ENCODE peak calls at places on chromosomes 13 and 19, in nine cellular contexts. A is adrenal gland; Z is hepatocyte; O is Peyer's patch; Q is stomach; Y is ascending aorta; N is neural progenitor cell; T is CD8-positive, alpha-beta T cell; F is fibroblast of lung. B is an unnamed sample. For H3K36me3, the result is how much of the 10 kb centered on the place peaks cover.

GRCh38 chr13:22235285-22235949 is 564.5 kb downstream of the FGF9 start:
- DNase-seq in A (no peak), Z (peak), O (no peak), Q (no peak), Y (no peak), N (peak), T (no peak), F (no peak), B (no peak)

GRCh38 chr13:67137044-67137735 is 92.9 kb downstream of the PCDH9 start:
- DNase-seq in A (no peak), Z (no peak), O (no peak), Q (no peak), Y (no peak), N (no peak), T (no peak), F (peak), B (no peak)

GRCh38 chr13:37640499-37640898 is 41.9 kb upstream of the POSTN start:
- DNase-seq in A (no peak), Z (peak), O (no peak), Q (no peak), Y (no peak), N (peak), T (no peak), F (peak), B (no peak)

GRCh38 chr19:13060233-13060963 is 42.3 kb downstream of the LYL1 start:
- DNase-seq in A (peak), Z (no peak), O (no peak), Q (no peak), Y (no peak), N (peak), T (no peak), F (peak), B (no peak)

GRCh38 chr19:54257116-54257480 is at the start of gene LILRB5:
- DNase-seq in A (no peak), Z (no peak), O (no peak), Q (no peak), Y (no peak), N (no peak), T (peak), F (no peak), B (no peak)

GRCh38 chr13:30256713-30257432 is 50.5 kb downstream of the KATNAL1 start:
- DNase-seq in A (no peak), Z (peak), O (no peak), Q (no peak), Y (no peak), N (no peak), T (no peak), F (peak), B (no peak)

GRCh38 chr13:112768795-112769411 is 79.1 kb downstream of the ATP11A start:
- DNase-seq in A (peak), Z (no peak), O (no peak), Q (peak), Y (no peak), N (no peak), T (no peak), F (no peak), B (no peak)

GRCh38 chr19:51480590-51480989 is 2.3 kb downstream of the CEACAM18 start:
- DNase-seq in A (peak), Z (peak), O (no peak), Q (no peak), Y (no peak), N (peak), T (no peak), F (no peak), B (peak)

GRCh38 chr13:51923983-51924539 is 62.3 kb downstream of the CCDC70 start:
- DNase-seq in A (no peak), Z (no peak), O (no peak), Q (peak), Y (no peak), N (peak), T (no peak), F (no peak), B (no peak)

GRCh38 chr19:54654447-54655321 is 8.1 kb upstream of the LILRB4 start:
- DNase-seq in A (no peak), Z (no peak), O (no peak), Q (no peak), Y (no peak), N (no peak), T (no peak), F (no peak), B (no peak)

GRCh38 chr13:49997935-49998334 is 1.1 kb downstream of the TRIM13 start:
- DNase-seq in A (no peak), Z (no peak), O (no peak), Q (no peak), Y (no peak), N (no peak), T (no peak), F (peak), B (no peak)

GRCh38 chr13:49996166-49996915 is 501 bp upstream of the TRIM13 start:
- DNase-seq in A (peak), Z (peak), O (peak), Q (peak), Y (peak), N (peak), T (peak), F (peak), B (peak)

GRCh38 chr13:49998714-49999624 is 2.1 kb downstream of the TRIM13 start:
- DNase-seq in A (no peak), Z (no peak), O (no peak), Q (no peak), Y (no peak), N (no peak), T (no peak), F (no peak), B (no peak)

GRCh38 chr13:49996951-49997895 is at the start of gene TRIM13:
- DNase-seq in A (peak), Z (peak), O (peak), Q (peak), Y (peak), N (peak), T (peak), F (peak), B (peak)

GRCh38 chr13:50001287-50001686 is 4.4 kb downstream of the TRIM13 start:
- DNase-seq in A (no peak), Z (no peak), O (no peak), Q (no peak), Y (no peak), N (no peak), T (no peak), F (no peak), B (no peak)
- H3K36me3 ChIP-seq in A (under half), Z (under half), O (under half), Q (under half), Y (under half), N (under half), T (under half), F (under half), B (under half)

GRCh38 chr19:19427935-19428334 is 22.5 kb downstream of the GATAD2A start:
- DNase-seq in A (no peak), Z (no peak), O (no peak), Q (no peak), Y (no peak), N (no peak), T (no peak), F (no peak), B (no peak)

GRCh38 chr19:19425170-19425875 is 19.8 kb downstream of the GATAD2A start:
- DNase-seq in A (no peak), Z (no peak), O (no peak), Q (no peak), Y (no peak), N (no peak), T (no peak), F (no peak), B (no peak)

GRCh38 chr19:19427302-19427701 is 21.8 kb downstream of the GATAD2A start:
- DNase-seq in A (no peak), Z (no peak), O (no peak), Q (no peak), Y (no peak), N (no peak), T (no peak), F (no peak), B (no peak)

GRCh38 chr19:19426216-19426615 is 20.7 kb downstream of the GATAD2A start:
- DNase-seq in A (no peak), Z (no peak), O (no peak), Q (no peak), Y (no peak), N (no peak), T (no peak), F (no peak), B (no peak)

GRCh38 chr19:19426799-19427198 is 21.3 kb downstream of the GATAD2A start:
- DNase-seq in A (no peak), Z (no peak), O (no peak), Q (no peak), Y (no peak), N (no peak), T (no peak), F (no peak), B (no peak)
- H3K36me3 ChIP-seq in A (under half), Z (under half), O (under half), Q (under half), Y (under half), N (under half), T (under half), F (under half), B (under half)

DNA sequence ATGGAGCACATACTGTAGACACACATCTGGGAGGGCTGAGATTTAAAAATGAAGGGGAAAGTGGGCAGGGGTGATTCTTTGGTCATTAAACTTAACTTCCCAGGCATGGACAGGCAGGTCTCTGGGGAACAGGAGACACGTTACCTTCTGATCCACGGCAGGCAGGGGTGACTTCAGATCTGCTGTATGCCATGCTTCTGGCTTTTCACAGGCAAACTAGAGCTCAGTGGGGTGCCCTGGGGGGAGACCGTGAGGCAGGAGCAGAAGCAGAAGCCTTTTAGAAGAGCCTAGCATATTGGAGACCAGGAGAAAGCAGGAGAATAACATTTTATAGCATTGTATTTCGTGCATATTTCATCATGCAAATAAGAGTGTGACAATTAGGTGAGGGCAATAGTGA is 169.7 kb upstream of the KL start:
- DNase-seq in A (no peak), Z (no peak), O (no peak), Q (no peak), Y (no peak), N (no peak), T (no peak), F (no peak), B (no peak)
- H3K36me3 ChIP-seq in A (under half), Z (under half), O (under half), Q (under half), Y (under half), N (under half), T (under half), F (under half), B (under half)

GRCh38 chr19:7441468-7442146 is 47.2 kb downstream of the PEX11G start:
- DNase-seq in A (no peak), Z (no peak), O (no peak), Q (no peak), Y (no peak), N (no peak), T (no peak), F (no peak), B (no peak)

GRCh38 chr19:7442423-7442822 is 46.4 kb downstream of the PEX11G start:
- DNase-seq in A (peak), Z (no peak), O (no peak), Q (no peak), Y (no peak), N (no peak), T (no peak), F (no peak), B (no peak)

GRCh38 chr19:7444042-7444441 is 44.8 kb downstream of the PEX11G start:
- DNase-seq in A (no peak), Z (no peak), O (no peak), Q (no peak), Y (no peak), N (no peak), T (no peak), F (no peak), B (no peak)

GRCh38 chr19:7447648-7448047 is 41.2 kb downstream of the PEX11G start:
- DNase-seq in A (no peak), Z (no peak), O (no peak), Q (no peak), Y (no peak), N (no peak), T (no peak), F (no peak), B (no peak)

GRCh38 chr19:7445104-7445503 is 43.7 kb downstream of the PEX11G start:
- DNase-seq in A (no peak), Z (no peak), O (no peak), Q (no peak), Y (no peak), N (no peak), T (no peak), F (no peak), B (no peak)
- H3K36me3 ChIP-seq in A (under half), Z (under half), O (under half), Q (half or more), Y (half or more), N (under half), T (half or more), F (under half), B (under half)

GRCh38 chr19:57324992-57325391 is 4.7 kb downstream of the ZNF543 start:
- DNase-seq in A (no peak), Z (no peak), O (no peak), Q (no peak), Y (no peak), N (no peak), T (no peak), F (no peak), B (no peak)

GRCh38 chr19:57327993-57328392 is 7.7 kb downstream of the ZNF543 start:
- DNase-seq in A (no peak), Z (no peak), O (no peak), Q (no peak), Y (no peak), N (no peak), T (no peak), F (no peak), B (no peak)
- H3K36me3 ChIP-seq in A (under half), Z (under half), O (under half), Q (half or more), Y (half or more), N (under half), T (half or more), F (under half), B (under half)

DNA sequence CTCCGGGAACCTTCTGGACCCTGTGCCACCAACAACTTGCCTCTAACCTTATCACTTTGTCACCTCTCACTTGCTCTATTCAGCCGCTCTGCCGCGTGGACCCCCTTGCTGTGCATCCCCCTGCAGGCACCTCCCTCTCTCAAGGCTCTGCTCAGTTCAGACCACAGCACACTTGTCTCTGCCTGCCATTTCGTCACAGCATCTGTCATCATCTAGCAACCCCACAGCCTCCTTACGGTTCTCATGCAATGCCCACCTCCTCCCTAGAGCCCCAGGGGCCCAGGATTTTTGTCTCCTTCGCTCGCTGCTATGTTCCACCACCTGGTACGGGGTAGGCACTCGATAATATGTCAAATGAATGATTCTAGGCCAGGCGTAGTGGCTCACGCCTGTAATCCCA is 4.8 kb downstream of the HAUS8 start:
- DNase-seq in A (no peak), Z (no peak), O (no peak), Q (no peak), Y (no peak), N (no peak), T (no peak), F (no peak), B (no peak)
- H3K36me3 ChIP-seq in A (under half), Z (under half), O (under half), Q (under half), Y (under half), N (under half), T (under half), F (under half), B (under half)